ENCODE peak calls at places on chromosomes 11 and 22, in ten cellular contexts. One of them, this sample, is unnamed.
A peak's percentile ranks its signal among the peaks of the same experiment; 100 is the strongest.

GRCh38 chr11:134363592-134363991 is 31.8 kb downstream of the GLB1L2 start:
- DNase-seq in A549: no peak
- DNase-seq in AG04449: no peak
- DNase-seq in left ventricle myocardium superior: no peak
- DNase-seq in activated CD8-positive, alpha-beta memory T cell treated with anti-CD3 and anti-CD28 coated beads for 4 hours: no peak
- DNase-seq in HS-5: no peak
- DNase-seq in activated gamma-delta T cell treated with anti-CD3 and anti-CD28 coated beads, Interleukin-2, amount 50 U/mL, for 16 hours: no peak
- DNase-seq in stimulated activated CD4-positive, alpha-beta T cell treated with anti-CD3 and anti-CD28 coated beads, Interleukin-2, amount 100 ng/mL, for 48 hours: no peak
- DNase-seq in foreskin fibroblast: no peak
- DNase-seq in occipital lobe: no peak
- DNase-seq in this sample: no peak

GRCh38 chr22:48333816-48334735 is 1493.6 kb downstream of the BRD1 start:
- DNase-seq in foreskin fibroblast: no peak
- DNase-seq in A549: no peak
- DNase-seq in occipital lobe: no peak
- DNase-seq in AG04449: no peak
- DNase-seq in left ventricle myocardium superior: no peak
- DNase-seq in activated gamma-delta T cell treated with anti-CD3 and anti-CD28 coated beads, Interleukin-2, amount 50 U/mL, for 16 hours: no peak
- DNase-seq in activated CD8-positive, alpha-beta memory T cell treated with anti-CD3 and anti-CD28 coated beads for 4 hours: no peak
- DNase-seq in HS-5: no peak
- DNase-seq in stimulated activated CD4-positive, alpha-beta T cell treated with anti-CD3 and anti-CD28 coated beads, Interleukin-2, amount 100 ng/mL, for 48 hours: no peak
- DNase-seq in this sample: no peak

GRCh38 chr11:75954039-75954438 is 139.0 kb downstream of the UVRAG start:
- DNase-seq in A549: no peak
- DNase-seq in stimulated activated CD4-positive, alpha-beta T cell treated with anti-CD3 and anti-CD28 coated beads, Interleukin-2, amount 100 ng/mL, for 48 hours: no peak
- DNase-seq in activated CD8-positive, alpha-beta memory T cell treated with anti-CD3 and anti-CD28 coated beads for 4 hours: no peak
- DNase-seq in occipital lobe: no peak
- DNase-seq in HS-5: no peak
- DNase-seq in AG04449: no peak
- DNase-seq in left ventricle myocardium superior: no peak
- DNase-seq in foreskin fibroblast: no peak
- DNase-seq in activated gamma-delta T cell treated with anti-CD3 and anti-CD28 coated beads, Interleukin-2, amount 50 U/mL, for 16 hours: no peak
- DNase-seq in this sample: no peak

GRCh38 chr11:90757851-90758494 is 535.1 kb upstream of the CHORDC1 start:
- DNase-seq in occipital lobe: no peak
- DNase-seq in left ventricle myocardium superior: no peak
- DNase-seq in activated gamma-delta T cell treated with anti-CD3 and anti-CD28 coated beads, Interleukin-2, amount 50 U/mL, for 16 hours: no peak
- DNase-seq in stimulated activated CD4-positive, alpha-beta T cell treated with anti-CD3 and anti-CD28 coated beads, Interleukin-2, amount 100 ng/mL, for 48 hours: no peak
- DNase-seq in HS-5: no peak
- DNase-seq in AG04449: no peak
- DNase-seq in A549: no peak
- DNase-seq in activated CD8-positive, alpha-beta memory T cell treated with anti-CD3 and anti-CD28 coated beads for 4 hours: no peak
- DNase-seq in foreskin fibroblast: no peak
- DNase-seq in this sample: no peak

GRCh38 chr11:64887234-64887756 is 8.9 kb upstream of the EHD1 start:
- DNase-seq in stimulated activated CD4-positive, alpha-beta T cell treated with anti-CD3 and anti-CD28 coated beads, Interleukin-2, amount 100 ng/mL, for 48 hours: no peak
- DNase-seq in foreskin fibroblast: no peak
- DNase-seq in activated gamma-delta T cell treated with anti-CD3 and anti-CD28 coated beads, Interleukin-2, amount 50 U/mL, for 16 hours: no peak
- DNase-seq in A549: no peak
- DNase-seq in AG04449: no peak
- DNase-seq in left ventricle myocardium superior: no peak
- DNase-seq in activated CD8-positive, alpha-beta memory T cell treated with anti-CD3 and anti-CD28 coated beads for 4 hours: no peak
- DNase-seq in HS-5: no peak
- DNase-seq in occipital lobe: no peak
- DNase-seq in this sample: no peak

GRCh38 chr11:23112987-23113886 is 253.0 kb upstream of the CCDC179 start:
- DNase-seq in stimulated activated CD4-positive, alpha-beta T cell treated with anti-CD3 and anti-CD28 coated beads, Interleukin-2, amount 100 ng/mL, for 48 hours: no peak
- DNase-seq in left ventricle myocardium superior: no peak
- DNase-seq in foreskin fibroblast: peak; percentile 66
- DNase-seq in occipital lobe: no peak
- DNase-seq in AG04449: no peak
- DNase-seq in activated CD8-positive, alpha-beta memory T cell treated with anti-CD3 and anti-CD28 coated beads for 4 hours: no peak
- DNase-seq in HS-5: peak; percentile 15
- DNase-seq in activated gamma-delta T cell treated with anti-CD3 and anti-CD28 coated beads, Interleukin-2, amount 50 U/mL, for 16 hours: no peak
- DNase-seq in A549: peak; percentile 43
- DNase-seq in this sample: peak; percentile 37

GRCh38 chr11:55942785-55943392 is 6.7 kb upstream of the OR5I1 start:
- DNase-seq in occipital lobe: no peak
- DNase-seq in activated CD8-positive, alpha-beta memory T cell treated with anti-CD3 and anti-CD28 coated beads for 4 hours: no peak
- DNase-seq in stimulated activated CD4-positive, alpha-beta T cell treated with anti-CD3 and anti-CD28 coated beads, Interleukin-2, amount 100 ng/mL, for 48 hours: no peak
- DNase-seq in HS-5: peak; percentile 14
- DNase-seq in left ventricle myocardium superior: no peak
- DNase-seq in A549: peak; percentile 62
- DNase-seq in AG04449: no peak
- DNase-seq in foreskin fibroblast: peak; percentile 7
- DNase-seq in activated gamma-delta T cell treated with anti-CD3 and anti-CD28 coated beads, Interleukin-2, amount 50 U/mL, for 16 hours: no peak
- DNase-seq in this sample: peak; percentile 33

GRCh38 chr11:73931039-73931645 is 19.7 kb upstream of the DNAJB13 start:
- DNase-seq in HS-5: peak; percentile 16
- DNase-seq in AG04449: peak; percentile 29
- DNase-seq in A549: peak; percentile 87
- DNase-seq in activated CD8-positive, alpha-beta memory T cell treated with anti-CD3 and anti-CD28 coated beads for 4 hours: no peak
- DNase-seq in activated gamma-delta T cell treated with anti-CD3 and anti-CD28 coated beads, Interleukin-2, amount 50 U/mL, for 16 hours: no peak
- DNase-seq in occipital lobe: no peak
- DNase-seq in foreskin fibroblast: peak; percentile 71
- DNase-seq in left ventricle myocardium superior: no peak
- DNase-seq in stimulated activated CD4-positive, alpha-beta T cell treated with anti-CD3 and anti-CD28 coated beads, Interleukin-2, amount 100 ng/mL, for 48 hours: no peak
- DNase-seq in this sample: peak; percentile 81

GRCh38 chr11:12756867-12757266 is 82.6 kb downstream of the TEAD1 start:
- DNase-seq in HS-5: no peak
- DNase-seq in activated CD8-positive, alpha-beta memory T cell treated with anti-CD3 and anti-CD28 coated beads for 4 hours: no peak
- DNase-seq in A549: no peak
- DNase-seq in AG04449: no peak
- DNase-seq in activated gamma-delta T cell treated with anti-CD3 and anti-CD28 coated beads, Interleukin-2, amount 50 U/mL, for 16 hours: no peak
- DNase-seq in stimulated activated CD4-positive, alpha-beta T cell treated with anti-CD3 and anti-CD28 coated beads, Interleukin-2, amount 100 ng/mL, for 48 hours: no peak
- DNase-seq in occipital lobe: no peak
- DNase-seq in left ventricle myocardium superior: no peak
- DNase-seq in foreskin fibroblast: no peak
- DNase-seq in this sample: no peak

GRCh38 chr22:17085277-17086091 is 684 bp downstream of the IL17RA start:
- DNase-seq in left ventricle myocardium superior: peak; percentile 68
- DNase-seq in activated gamma-delta T cell treated with anti-CD3 and anti-CD28 coated beads, Interleukin-2, amount 50 U/mL, for 16 hours: no peak
- DNase-seq in activated CD8-positive, alpha-beta memory T cell treated with anti-CD3 and anti-CD28 coated beads for 4 hours: no peak
- DNase-seq in occipital lobe: no peak
- DNase-seq in AG04449: no peak
- DNase-seq in foreskin fibroblast: peak; percentile 54
- DNase-seq in HS-5: no peak
- DNase-seq in A549: no peak
- DNase-seq in stimulated activated CD4-positive, alpha-beta T cell treated with anti-CD3 and anti-CD28 coated beads, Interleukin-2, amount 100 ng/mL, for 48 hours: no peak
- DNase-seq in this sample: no peak

GRCh38 chr11:130775306-130776043 is 140.8 kb downstream of the SNX19 start:
- DNase-seq in occipital lobe: no peak
- DNase-seq in foreskin fibroblast: peak; percentile 82
- DNase-seq in A549: peak; percentile 35
- DNase-seq in activated CD8-positive, alpha-beta memory T cell treated with anti-CD3 and anti-CD28 coated beads for 4 hours: no peak
- DNase-seq in AG04449: no peak
- DNase-seq in left ventricle myocardium superior: no peak
- DNase-seq in stimulated activated CD4-positive, alpha-beta T cell treated with anti-CD3 and anti-CD28 coated beads, Interleukin-2, amount 100 ng/mL, for 48 hours: no peak
- DNase-seq in activated gamma-delta T cell treated with anti-CD3 and anti-CD28 coated beads, Interleukin-2, amount 50 U/mL, for 16 hours: no peak
- DNase-seq in HS-5: peak; percentile 32
- DNase-seq in this sample: peak; percentile 91